ENCODE peak calls at places on chromosome 17, in seven cellular contexts. W, T, H, C, D, X and N are unnamed samples.

GRCh38 chr17:68422821-68423220 is 34.5 kb downstream of the WIPI1 start:
- DNase-seq in W (no peak), T (no peak), H (no peak), C (no peak), D (no peak), X (no peak), N (no peak)

GRCh38 chr17:11372692-11373091 is 131.7 kb downstream of the SHISA6 start:
- DNase-seq in W (no peak), T (no peak), H (no peak), C (no peak), D (no peak), X (no peak), N (no peak)

GRCh38 chr17:79792984-79793923 is 3.6 kb downstream of the CBX8 start:
- DNase-seq in W (no peak), T (no peak), H (no peak), C (no peak), D (no peak), X (peak), N (no peak)

GRCh38 chr17:68972119-68972704 is 17.0 kb upstream of the ABCA8 start:
- DNase-seq in W (no peak), T (no peak), H (no peak), C (peak), D (no peak), X (no peak), N (no peak)

GRCh38 chr17:1188812-1189211 is 9.0 kb upstream of the ABR start:
- DNase-seq in W (peak), T (peak), H (no peak), C (peak), D (no peak), X (peak), N (peak)

GRCh38 chr17:78718575-78719209 is 63.4 kb downstream of the CYTH1 start:
- DNase-seq in W (no peak), T (no peak), H (no peak), C (peak), D (no peak), X (no peak), N (no peak)

GRCh38 chr17:29827179-29827578 is 102.8 kb downstream of the SSH2 start:
- DNase-seq in W (no peak), T (no peak), H (no peak), C (no peak), D (no peak), X (no peak), N (no peak)

GRCh38 chr17:67995568-67996191 is 589 bp downstream of the C17orf58 start:
- DNase-seq in W (no peak), T (peak), H (peak), C (peak), D (peak), X (peak), N (no peak)

GRCh38 chr17:79005063-79005861 is 4.3 kb downstream of the CANT1 start:
- DNase-seq in W (no peak), T (no peak), H (no peak), C (no peak), D (no peak), X (no peak), N (no peak)

GRCh38 chr17:77616243-77616731 is 342.2 kb upstream of the TNRC6C start:
- DNase-seq in W (no peak), T (no peak), H (no peak), C (no peak), D (no peak), X (no peak), N (no peak)

GRCh38 chr17:13490906-13491502 is 110.7 kb downstream of the HS3ST3A1 start:
- DNase-seq in W (no peak), T (no peak), H (no peak), C (no peak), D (no peak), X (no peak), N (no peak)

GRCh38 chr17:43018008-43018853 is 4.0 kb downstream of the VAT1 start:
- DNase-seq in W (no peak), T (no peak), H (no peak), C (no peak), D (peak), X (no peak), N (no peak)

GRCh38 chr17:50618941-50619340 is 15.7 kb upstream of the ABCC3 start:
- DNase-seq in W (no peak), T (no peak), H (no peak), C (no peak), D (no peak), X (no peak), N (no peak)

GRCh38 chr17:64773836-64774761 is 112.0 kb upstream of the SMURF2 start:
- DNase-seq in W (peak), T (no peak), H (peak), C (peak), D (peak), X (no peak), N (no peak)

GRCh38 chr17:77011173-77012011 is 129.4 kb upstream of the SEC14L1 start:
- DNase-seq in W (peak), T (no peak), H (peak), C (peak), D (peak), X (no peak), N (peak)

GRCh38 chr17:3556905-3557767 is 476 bp downstream of the TRPV3 start:
- DNase-seq in W (no peak), T (no peak), H (no peak), C (no peak), D (peak), X (no peak), N (no peak)

GRCh38 chr17:14918540-14918939 is 346.6 kb downstream of the PMP22 start:
- DNase-seq in W (no peak), T (no peak), H (no peak), C (no peak), D (no peak), X (no peak), N (no peak)

GRCh38 chr17:78535285-78536197 is 41.7 kb downstream of the DNAH17 start:
- DNase-seq in W (no peak), T (no peak), H (no peak), C (no peak), D (no peak), X (no peak), N (no peak)

GRCh38 chr17:70298929-70299529 is 129.7 kb downstream of the KCNJ2 start:
- DNase-seq in W (no peak), T (no peak), H (no peak), C (no peak), D (no peak), X (no peak), N (no peak)

GRCh38 chr17:52106638-52107261 is 51.8 kb downstream of the CA10 start:
- DNase-seq in W (no peak), T (no peak), H (peak), C (peak), D (no peak), X (peak), N (peak)

GRCh38 chr17:72926171-72926570 is 166.3 kb downstream of the SLC39A11 start:
- DNase-seq in W (no peak), T (no peak), H (no peak), C (no peak), D (no peak), X (no peak), N (no peak)

GRCh38 chr17:79392598-79392997 is 218.3 kb downstream of the RBFOX3 start:
- DNase-seq in W (no peak), T (no peak), H (no peak), C (no peak), D (no peak), X (no peak), N (no peak)

GRCh38 chr17:76151896-76152454 is 10.9 kb upstream of the FOXJ1 start:
- DNase-seq in W (no peak), T (no peak), H (no peak), C (no peak), D (peak), X (no peak), N (no peak)

GRCh38 chr17:75061618-75062017 is 14.6 kb downstream of the KCTD2 start:
- DNase-seq in W (no peak), T (no peak), H (no peak), C (no peak), D (no peak), X (no peak), N (no peak)

GRCh38 chr17:45123076-45123770 is 9.1 kb downstream of the PLCD3 start:
- DNase-seq in W (no peak), T (no peak), H (no peak), C (no peak), D (no peak), X (no peak), N (no peak)

GRCh38 chr17:81666092-81666341 is 388 bp downstream of the OXLD1 start:
- DNase-seq in W (no peak), T (no peak), H (no peak), C (peak), D (peak), X (no peak), N (no peak)
- H3K27ac ChIP-seq in W (peak), T (peak), H (peak), C (peak), D (no peak), X (peak), N (peak)

DNA sequence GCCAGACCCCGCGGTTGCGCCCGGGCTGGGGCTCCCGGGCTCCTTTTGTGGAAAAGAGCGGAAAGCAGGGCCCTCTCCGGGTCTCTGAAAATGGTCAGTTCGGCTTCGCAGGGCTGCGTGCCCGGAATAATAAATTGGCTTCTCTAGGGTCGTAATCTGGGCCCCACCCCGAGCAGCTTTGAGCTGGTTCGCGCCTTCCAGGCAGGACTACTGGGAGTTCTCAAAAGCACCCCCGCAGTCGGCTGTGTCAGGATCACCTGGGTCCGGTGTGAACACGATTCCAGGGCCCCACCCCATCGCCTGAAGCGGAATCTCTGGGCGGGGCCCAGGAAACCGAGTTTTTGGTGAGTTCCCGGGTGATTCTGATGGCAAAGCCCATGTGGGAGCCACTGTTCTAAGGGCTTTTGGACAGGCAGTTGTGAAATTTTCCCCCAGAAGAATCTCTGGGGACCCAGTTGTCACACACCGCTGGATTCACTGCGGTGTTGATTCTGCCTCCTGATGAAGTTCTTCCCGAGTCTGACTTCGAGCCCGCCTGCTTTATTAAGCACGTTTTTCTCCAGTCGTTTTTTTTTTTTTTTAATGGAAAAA is 77.0 kb downstream of the MRC2 start:
- DNase-seq in W (no peak), T (no peak), H (no peak), C (no peak), D (peak), X (no peak), N (no peak)
- H3K27ac ChIP-seq in W (peak), T (peak), H (peak), C (no peak), D (no peak), X (peak), N (peak)

GRCh38 chr17:18038861-18039534 is at the start of the genes ATPAF2 and GID4:
- DNase-seq in W (peak), T (peak), H (peak), C (peak), D (peak), X (peak), N (peak)

GRCh38 chr17:18040287-18040858 is 1.2 kb downstream of the GID4 start:
- DNase-seq in W (no peak), T (no peak), H (no peak), C (peak), D (no peak), X (no peak), N (no peak)

GRCh38 chr17:18038149-18038850 is 668 bp downstream of the ATPAF2 start:
- DNase-seq in W (no peak), T (no peak), H (no peak), C (peak), D (no peak), X (no peak), N (no peak)

GRCh38 chr17:18041776-18042175 is 2.6 kb downstream of the GID4 start:
- DNase-seq in W (no peak), T (no peak), H (no peak), C (no peak), D (no peak), X (peak), N (no peak)

GRCh38 chr17:18039535-18040286 is 503 bp downstream of the GID4 start:
- DNase-seq in W (peak), T (no peak), H (no peak), C (peak), D (peak), X (peak), N (no peak)
- H3K27ac ChIP-seq in W (peak), T (peak), H (peak), C (peak), D (no peak), X (peak), N (peak)

GRCh38 chr17:63023049-63023448 is 57.0 kb downstream of the TANC2 start:
- DNase-seq in W (no peak), T (no peak), H (no peak), C (no peak), D (no peak), X (no peak), N (no peak)
- H3K27ac ChIP-seq in W (no peak), T (no peak), H (no peak), C (no peak), D (no peak), X (no peak), N (no peak)

DNA sequence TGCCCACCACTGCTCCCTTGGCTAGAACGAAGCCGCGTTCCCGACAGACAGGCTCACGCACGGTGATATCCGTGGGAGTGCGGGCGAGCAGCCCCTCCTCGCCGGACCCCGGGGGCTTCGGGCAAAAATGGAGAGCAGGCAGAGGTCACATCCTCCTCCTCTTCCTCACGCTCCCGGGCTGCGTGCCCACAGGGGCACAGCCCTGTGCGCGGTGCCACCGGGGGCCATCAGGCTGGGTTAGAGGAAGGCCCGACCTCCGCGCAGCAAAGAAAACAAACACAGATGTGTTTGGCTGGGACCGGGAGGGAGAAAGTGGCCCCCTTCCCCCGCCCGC is 519 bp upstream of the NTN1 start:
- DNase-seq in W (no peak), T (no peak), H (no peak), C (no peak), D (no peak), X (no peak), N (no peak)
- H3K27ac ChIP-seq in W (no peak), T (peak), H (peak), C (no peak), D (no peak), X (peak), N (peak)

DNA sequence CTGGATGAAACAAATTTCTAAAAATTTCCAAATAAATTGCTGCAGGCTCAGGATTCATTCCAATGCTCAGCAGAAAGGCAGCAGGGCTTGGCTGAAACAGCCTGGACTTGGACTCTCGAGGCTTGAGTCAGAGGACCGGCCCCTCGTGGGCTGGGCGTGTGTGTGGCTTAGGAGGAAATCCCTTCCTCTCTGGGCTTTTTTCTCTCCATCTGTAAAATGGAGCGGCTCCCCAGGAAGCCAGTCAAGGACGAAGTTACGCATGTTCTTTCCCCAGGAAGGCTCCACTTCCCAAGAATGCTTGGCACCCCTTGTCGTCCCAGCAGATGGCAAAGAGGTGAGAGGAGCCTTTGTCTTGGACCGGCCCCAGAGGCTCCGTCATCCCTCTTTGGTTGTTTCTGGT is 13.5 kb downstream of the SLC46A1 start:
- DNase-seq in W (no peak), T (no peak), H (no peak), C (no peak), D (peak), X (no peak), N (no peak)
- H3K27ac ChIP-seq in W (no peak), T (no peak), H (no peak), C (no peak), D (no peak), X (no peak), N (no peak)

DNA sequence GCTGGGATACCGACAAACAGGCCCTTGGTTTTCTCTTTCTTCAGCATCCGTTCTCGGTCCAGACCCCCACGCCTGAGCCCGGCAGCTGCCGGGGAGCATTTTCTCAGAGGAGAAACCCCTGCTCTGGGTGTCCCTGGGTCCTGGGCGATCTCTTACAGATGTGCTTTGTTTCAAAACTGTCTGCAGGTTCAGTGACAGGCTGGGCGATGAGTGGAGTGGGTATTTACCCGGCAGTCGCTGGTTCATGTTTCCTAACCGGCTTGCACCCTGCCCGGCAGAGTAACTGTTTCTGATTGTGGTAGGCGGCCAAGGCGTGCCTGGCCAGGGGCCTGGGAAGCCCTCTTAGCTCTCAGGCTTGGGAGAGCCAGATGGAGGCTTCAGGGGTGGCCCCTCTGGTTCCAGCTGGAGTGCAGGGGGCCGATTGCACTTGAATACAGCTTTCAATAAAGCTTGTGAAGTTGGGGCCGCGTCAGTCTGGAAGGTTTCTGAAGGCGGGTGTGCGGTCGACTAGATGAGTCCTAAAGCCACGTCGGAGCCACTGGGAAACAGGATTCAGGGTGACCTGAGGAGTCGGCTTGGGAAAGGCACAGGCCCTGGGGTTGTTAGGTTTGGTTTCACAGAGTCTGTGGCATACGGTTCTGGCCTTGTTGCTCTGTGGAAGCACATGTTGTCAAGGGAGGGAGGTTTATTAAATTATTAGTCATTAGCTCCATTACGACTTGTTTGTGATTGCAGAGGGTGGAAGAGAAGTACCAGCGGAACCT is 1.4 kb downstream of the BAIAP2 start:
- DNase-seq in W (peak), T (no peak), H (no peak), C (no peak), D (no peak), X (no peak), N (no peak)
- H3K27ac ChIP-seq in W (peak), T (peak), H (peak), C (no peak), D (no peak), X (no peak), N (no peak)

GRCh38 chr17:8941520-8941919 is 24.0 kb downstream of the PIK3R5 start:
- DNase-seq in W (peak), T (no peak), H (no peak), C (no peak), D (peak), X (no peak), N (no peak)
- H3K27ac ChIP-seq in W (peak), T (no peak), H (no peak), C (no peak), D (no peak), X (no peak), N (no peak)

DNA sequence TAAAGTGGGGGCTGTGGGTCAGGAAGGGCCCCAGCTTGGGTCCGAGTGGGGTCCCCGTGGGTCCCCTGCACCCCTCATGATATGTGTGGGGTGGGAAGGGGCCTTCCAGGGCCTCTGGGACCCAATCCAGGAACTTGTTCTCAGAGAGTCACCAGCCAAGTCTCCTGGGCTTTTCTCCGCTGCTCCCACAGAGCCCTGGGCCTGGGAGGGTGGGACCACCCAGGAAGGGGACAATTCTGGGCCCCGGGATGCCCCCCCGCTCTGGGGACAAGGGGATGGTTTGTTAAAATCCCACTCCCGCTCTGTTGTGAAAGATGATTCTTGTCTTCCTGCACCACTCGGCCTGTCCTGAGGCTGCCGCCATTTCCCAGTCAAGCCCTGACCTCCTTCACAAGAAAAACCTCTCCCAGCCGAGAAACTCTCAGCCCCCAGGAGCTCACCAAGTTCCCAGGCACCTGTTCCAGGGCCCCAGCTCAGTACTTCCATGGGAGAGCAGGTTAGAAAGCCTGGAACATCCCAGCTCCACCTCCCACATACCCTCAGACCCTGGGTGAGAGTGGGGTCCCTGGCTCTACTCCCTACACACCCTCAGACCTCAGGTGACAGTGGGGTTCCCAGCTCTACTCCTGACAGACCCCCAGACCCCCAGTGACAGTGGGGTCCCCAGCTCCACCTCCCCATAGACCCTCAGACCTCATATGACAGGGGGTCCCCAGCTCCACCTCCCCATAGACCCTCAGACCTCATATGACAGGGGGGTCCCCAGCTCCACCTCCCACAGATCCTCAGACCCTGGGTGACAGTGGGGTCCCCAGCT is 75.1 kb downstream of the METRNL start:
- DNase-seq in W (no peak), T (no peak), H (peak), C (no peak), D (no peak), X (no peak), N (peak)
- H3K27ac ChIP-seq in W (no peak), T (no peak), H (no peak), C (no peak), D (no peak), X (no peak), N (peak)